ENCODE peak calls at places on chromosomes 3 and 15, in six cellular contexts. M is tibial artery, B is epithelial cell of proximal tubule, U is HL-60, E is astrocyte of the spinal cord, F is AG09309. D is an unnamed sample.

GRCh38 chr15:80265021-80265420 is 13.0 kb upstream of the CTXND1 start:
- DNase-seq in U (no peak), B (no peak), E (no peak), F (no peak), M (no peak), D (no peak)

GRCh38 chr15:64630403-64631107 is 144.8 kb downstream of the RBPMS2 start:
- DNase-seq in B (no peak), M (no peak), F (no peak), E (no peak), U (no peak), D (no peak)

GRCh38 chr3:16319307-16319706 is 54.3 kb downstream of the OXNAD1 start:
- DNase-seq in B (no peak), E (no peak), M (no peak), U (no peak), F (no peak), D (peak; percentile 21)

GRCh38 chr3:100463002-100463401 is 29.4 kb upstream of the TMEM45A start:
- DNase-seq in F (peak; percentile 52), U (peak; percentile 25), M (no peak), E (peak; percentile 73), B (no peak), D (peak; percentile 21)

GRCh38 chr3:71226565-71227281 is 356.8 kb downstream of the FOXP1 start:
- DNase-seq in E (peak; percentile 50), M (no peak), B (no peak), U (no peak), F (no peak), D (peak; percentile 40)

GRCh38 chr3:12175844-12176453 is 17.2 kb upstream of the TIMP4 start:
- DNase-seq in U (no peak), M (peak; percentile 71), B (no peak), F (no peak), E (peak; percentile 60), D (no peak)

GRCh38 chr3:23885210-23885609 is 31.6 kb downstream of the NKIRAS1 start:
- DNase-seq in F (no peak), M (no peak), E (no peak), U (no peak), B (no peak), D (no peak)

GRCh38 chr3:78368576-78369345 is 1328.9 kb downstream of the ROBO2 start:
- DNase-seq in B (no peak), F (no peak), U (no peak), M (no peak), E (no peak), D (no peak)

GRCh38 chr15:91021516-91022074 is 799 bp downstream of the VPS33B start:
- DNase-seq in B (no peak), M (no peak), F (no peak), U (no peak), E (peak; percentile 22), D (no peak)

GRCh38 chr15:100635406-100636071 is 33.1 kb downstream of the ASB7 start:
- DNase-seq in F (no peak), E (no peak), B (no peak), M (no peak), U (no peak), D (no peak)

GRCh38 chr15:72421484-72421883 is 23.4 kb downstream of the TMEM202 start:
- DNase-seq in F (no peak), U (no peak), M (no peak), E (no peak), B (no peak), D (no peak)

GRCh38 chr15:77500986-77501385 is 80.3 kb downstream of the HMG20A start:
- DNase-seq in F (no peak), U (no peak), M (no peak), E (peak; percentile 53), B (no peak), D (no peak)

GRCh38 chr3:71551286-71551919 is 32.1 kb downstream of the FOXP1 start:
- DNase-seq in B (no peak), U (no peak), F (no peak), E (peak; percentile 56), M (no peak), D (no peak)

GRCh38 chr3:187104956-187105355 is 34.3 kb downstream of the RPL39L start:
- DNase-seq in E (peak; percentile 37), M (no peak), B (no peak), F (peak; percentile 42), U (no peak), D (no peak)

GRCh38 chr3:123745184-123745855 is 138.8 kb downstream of the MYLK start:
- DNase-seq in M (no peak), B (no peak), E (no peak), F (no peak), U (no peak), D (no peak)

GRCh38 chr15:63575312-63575711 is 21.9 kb upstream of the FBXL22 start:
- DNase-seq in U (no peak), B (no peak), F (no peak), M (no peak), E (no peak), D (no peak)

GRCh38 chr15:73196113-73196512 is 143.8 kb downstream of the NEO1 start:
- DNase-seq in U (no peak), F (no peak), E (no peak), B (no peak), M (no peak), D (no peak)

GRCh38 chr3:126956866-126957650 is 25.9 kb upstream of the PLXNA1 start:
- DNase-seq in F (no peak), B (no peak), U (no peak), M (peak; percentile 17), E (no peak), D (no peak)

GRCh38 chr3:73100734-73101550 is 39.5 kb downstream of the EBLN2 start:
- DNase-seq in B (no peak), M (peak; percentile 87), U (peak; percentile 52), E (peak; percentile 77), F (peak; percentile 46), D (peak; percentile 45)

GRCh38 chr15:82540984-82541431 is 751 bp upstream of the RPS17 start:
- DNase-seq in F (no peak), M (no peak), E (no peak), U (no peak), B (no peak), D (no peak)

GRCh38 chr3:124552224-124552623 is 178.0 kb upstream of the UMPS start:
- DNase-seq in E (no peak), F (no peak), M (no peak), U (no peak), B (peak; percentile 79), D (no peak)

GRCh38 chr3:63067999-63068645 is 192.9 kb upstream of the CADPS start:
- DNase-seq in M (no peak), B (peak; percentile 1), F (no peak), U (no peak), E (peak; percentile 58), D (no peak)

GRCh38 chr3:117734431-117734830 is 1024.9 kb downstream of the TUSC7 start:
- DNase-seq in M (no peak), F (no peak), U (no peak), E (peak; percentile 54), B (no peak), D (no peak)

DNA sequence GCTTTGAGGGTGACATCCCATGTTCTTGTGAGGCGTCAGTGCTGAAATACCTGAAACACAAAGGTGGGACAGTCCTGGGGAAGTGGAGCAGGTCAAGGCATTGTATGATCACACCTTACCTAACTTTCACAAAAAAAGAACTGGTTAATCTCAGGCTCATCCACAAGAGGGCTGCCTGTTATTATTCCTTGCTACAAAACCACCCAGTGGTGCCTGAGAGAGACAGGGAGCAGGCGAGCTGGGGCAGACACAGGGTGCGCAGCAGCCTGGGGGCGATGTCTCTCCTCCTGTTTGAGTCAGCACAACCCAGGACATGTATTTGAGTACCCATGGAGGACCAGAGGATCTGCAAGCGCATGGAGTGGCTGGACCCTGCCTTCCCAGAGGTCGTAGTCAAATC is 316.8 kb upstream of the ATP10A start:
- DNase-seq in F (no peak), U (no peak), B (no peak), E (no peak), M (no peak), D (no peak)
- TF ChIP-seq CTCF in F (no peak), U (no peak), B (peak; percentile 15), E (no peak), M (no peak), D (no peak)

GRCh38 chr3:41076399-41076798 is 122.9 kb upstream of the CTNNB1 start:
- DNase-seq in M (no peak), B (no peak), F (no peak), U (no peak), E (no peak), D (no peak)
- H3K4me3 ChIP-seq in M (no peak overlapping the region), B (no peak overlapping the region), F (no peak overlapping the region), U (no peak overlapping the region), E (no peak overlapping the region), D (no peak overlapping the region)

GRCh38 chr3:38008191-38008701 is 17.7 kb downstream of the VILL start:
- DNase-seq in E (no peak), B (no peak), F (no peak), U (no peak), M (no peak), D (no peak)

GRCh38 chr3:38007754-38008090 is 17.1 kb downstream of the VILL start:
- DNase-seq in M (no peak), B (no peak), U (no peak), F (no peak), E (no peak), D (no peak)

GRCh38 chr3:38011111-38011510 is 18.3 kb downstream of the PLCD1 start:
- DNase-seq in M (no peak), U (no peak), F (no peak), B (no peak), E (no peak), D (no peak)

GRCh38 chr3:38008971-38009580 is 18.5 kb downstream of the VILL start:
- DNase-seq in M (no peak), U (no peak), F (no peak), B (no peak), E (no peak), D (no peak)

DNA sequence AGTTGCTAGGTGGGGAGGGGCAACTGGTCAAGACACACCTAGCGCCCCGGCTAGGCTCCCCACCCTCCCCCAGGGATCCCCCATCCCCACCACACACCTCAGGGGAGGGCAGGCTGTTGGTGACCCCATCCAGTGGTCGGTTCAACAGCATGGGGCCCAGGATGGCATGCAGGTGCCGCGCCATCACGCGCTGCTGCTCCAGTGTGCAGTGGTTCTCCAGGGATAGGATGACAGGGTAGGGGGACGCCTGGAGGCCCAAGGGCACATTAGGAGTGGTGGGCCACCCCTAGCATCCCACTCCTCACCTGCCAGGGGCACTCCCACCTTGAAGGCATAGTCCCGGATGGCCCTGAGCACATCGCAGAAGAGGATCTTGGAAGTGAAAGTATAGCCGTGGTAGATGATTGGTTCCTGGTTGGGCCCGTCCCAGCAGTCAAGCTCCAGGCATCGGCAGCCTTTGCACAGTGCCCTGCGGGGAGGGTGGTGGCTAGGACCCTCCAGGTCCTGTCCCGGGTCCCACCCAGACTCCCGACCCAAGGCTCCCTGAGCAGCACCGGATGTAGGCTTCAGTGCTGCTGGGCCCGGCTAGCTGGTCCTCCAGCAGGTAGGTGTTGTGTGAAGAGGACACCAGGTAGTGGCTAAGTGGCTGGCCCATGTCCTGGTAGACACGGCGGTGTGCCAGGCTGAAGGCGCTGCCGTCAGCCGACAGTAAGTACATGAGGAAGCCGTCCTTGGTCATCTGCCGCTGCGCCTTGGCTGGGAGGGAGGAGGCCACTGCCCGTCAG is 19.4 kb downstream of the VILL start:
- DNase-seq in E (no peak), U (no peak), B (no peak), F (no peak), M (no peak), D (no peak)
- TF ChIP-seq CTCF in E (no peak), U (no peak), B (no peak), F (no peak), M (no peak), D (no peak)

DNA sequence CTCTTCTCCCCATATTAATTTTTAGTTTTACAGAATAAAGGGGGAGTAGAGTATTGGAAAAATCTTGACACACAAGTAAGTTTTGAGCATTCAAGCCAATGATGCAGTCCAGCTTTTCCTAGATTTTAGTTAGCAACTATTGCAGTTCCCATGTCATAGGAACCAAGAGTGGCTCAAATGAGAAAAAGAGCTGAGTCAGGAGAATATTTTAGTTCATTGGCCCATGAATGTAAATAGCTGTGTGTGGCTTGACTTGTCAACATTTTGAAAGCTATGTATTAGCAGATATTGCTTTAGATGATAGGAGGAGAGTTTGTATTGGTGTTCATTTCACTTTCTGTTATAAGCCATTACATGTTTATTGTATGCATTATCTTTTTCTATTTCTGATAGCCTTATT is 853.7 kb downstream of the PLOD2 start:
- DNase-seq in F (no peak), U (no peak), M (no peak), E (no peak), B (no peak), D (no peak)
- H3K4me3 ChIP-seq in F (no peak overlapping the region), U (no peak overlapping the region), M (no peak overlapping the region), E (no peak overlapping the region), B (no peak overlapping the region), D (no peak overlapping the region)